ENCODE peak calls at places on chromosomes 12 and 14, in four cellular contexts. R is osteocyte, Y is upper lobe of right lung, H is PC-3. P is an unnamed sample.
A peak's percentile ranks its signal among the peaks of the same experiment; 100 is the strongest.

GRCh38 chr14:68894802-68895201 is 84.3 kb downstream of the ACTN1 start:
- DNase-seq in R (no peak), H (no peak), Y (no peak), P (no peak)

GRCh38 chr12:26697217-26697616 is 135.8 kb downstream of the ITPR2 start:
- DNase-seq in H (no peak), Y (no peak), R (no peak), P (no peak)

GRCh38 chr12:47088021-47088944 is 8.5 kb upstream of the AMIGO2 start:
- DNase-seq in H (no peak), Y (no peak), R (no peak), P (no peak)

GRCh38 chr12:55932546-55932919 is 1.6 kb downstream of the DGKA start:
- DNase-seq in Y (no peak), R (no peak), H (no peak), P (no peak)

GRCh38 chr12:76711241-76711640 is 52.7 kb upstream of the ZDHHC17 start:
- DNase-seq in Y (no peak), R (no peak), H (peak; percentile 37), P (no peak)

GRCh38 chr12:113479193-113479577 is 7.5 kb upstream of the LHX5 start:
- DNase-seq in H (no peak), R (no peak), Y (no peak), P (no peak)

GRCh38 chr12:9707864-9708808 is 24.8 kb downstream of the CLECL1 start:
- DNase-seq in H (peak; percentile 61), Y (no peak), R (no peak), P (peak; percentile 39)

GRCh38 chr12:79566452-79566851 is 124.3 kb downstream of the PAWR start:
- DNase-seq in H (peak; percentile 57), R (no peak), Y (no peak), P (no peak)

GRCh38 chr14:90193925-90194324 is 62.4 kb upstream of the PSMC1 start:
- DNase-seq in R (no peak), H (no peak), Y (no peak), P (no peak)

GRCh38 chr14:33932526-33933292 is 18.2 kb downstream of the EGLN3 start:
- DNase-seq in R (no peak), Y (no peak), H (peak; percentile 28), P (peak; percentile 18)

GRCh38 chr14:70239802-70240201 is 51.1 kb upstream of the SLC8A3 start:
- DNase-seq in H (no peak), Y (no peak), R (no peak), P (no peak)

GRCh38 chr12:41368006-41368405 is 179.9 kb downstream of the PDZRN4 start:
- DNase-seq in Y (no peak), R (no peak), H (peak; percentile 28), P (no peak)

GRCh38 chr14:88468396-88468795 is 82.9 kb downstream of the SPATA7 start:
- DNase-seq in H (peak; percentile 69), Y (no peak), R (no peak), P (no peak)

GRCh38 chr12:26017484-26018211 is 59.2 kb downstream of the RASSF8 start:
- DNase-seq in R (no peak), H (peak; percentile 86), Y (no peak), P (no peak)

GRCh38 chr12:118866346-118866745 is 115.0 kb upstream of the SRRM4 start:
- DNase-seq in H (peak; percentile 30), Y (no peak), R (no peak), P (no peak)

GRCh38 chr14:89576960-89577359 is 159.9 kb upstream of the FOXN3 start:
- DNase-seq in H (no peak), R (peak; percentile 48), Y (no peak), P (no peak)

GRCh38 chr12:22101749-22102243 is 55.8 kb downstream of the CMAS start:
- DNase-seq in Y (no peak), H (peak; percentile 46), R (no peak), P (peak; percentile 23)

GRCh38 chr12:1619599-1619998 is 9.4 kb upstream of the WNT5B start:
- DNase-seq in R (no peak), H (no peak), Y (peak; percentile 72), P (peak; percentile 71)

GRCh38 chr12:62210422-62210821 is 49.8 kb upstream of the USP15 start:
- DNase-seq in R (no peak), H (peak; percentile 69), Y (no peak), P (no peak)

GRCh38 chr12:52956987-52957386 is 8.1 kb downstream of the KRT18 start:
- DNase-seq in Y (no peak), H (no peak), R (no peak), P (no peak)

GRCh38 chr12:112900298-112901145 is 6.2 kb upstream of the OAS1 start:
- DNase-seq in H (peak; percentile 74), R (no peak), Y (no peak), P (no peak)

GRCh38 chr14:52835122-52835903 is 43.9 kb upstream of the GNPNAT1 start:
- DNase-seq in H (peak; percentile 67), R (no peak), Y (no peak), P (no peak)

GRCh38 chr12:11879306-11879705 is 191.4 kb upstream of the BCL2L14 start:
- DNase-seq in H (peak; percentile 38), Y (no peak), R (no peak), P (no peak)

GRCh38 chr12:121668750-121669524 is 517 bp downstream of the MORN3 start:
- DNase-seq in Y (no peak), H (peak; percentile 61), R (no peak), P (no peak)

GRCh38 chr14:100889641-100890040 is 13.9 kb downstream of the RTL1 start:
- DNase-seq in Y (peak; percentile 33), H (no peak), R (no peak), P (no peak)

GRCh38 chr14:99241314-99242035 is 30.5 kb downstream of the BCL11B start:
- DNase-seq in Y (no peak), H (no peak), R (no peak), P (no peak)

GRCh38 chr12:110224379-110225304 is 56.4 kb upstream of the ATP2A2 start:
- DNase-seq in Y (no peak), H (peak; percentile 91), R (no peak), P (no peak)

GRCh38 chr12:1618489-1618888 is 10.5 kb upstream of the WNT5B start:
- DNase-seq in R (no peak), H (no peak), Y (no peak), P (no peak)

GRCh38 chr12:110597885-110598284 is 14.8 kb upstream of the PPTC7 start:
- DNase-seq in Y (no peak), H (no peak), R (no peak), P (no peak)

GRCh38 chr14:96352708-96353107 is 10.4 kb downstream of the ATG2B start:
- DNase-seq in Y (no peak), H (no peak), R (no peak), P (no peak)

GRCh38 chr14:99252940-99253868 is 18.8 kb downstream of the BCL11B start:
- DNase-seq in Y (no peak), H (no peak), R (no peak), P (no peak)

GRCh38 chr12:53044052-53044581 is 5.7 kb upstream of the TNS2 start:
- DNase-seq in R (no peak), Y (no peak), H (no peak), P (peak; percentile 56)

GRCh38 chr12:128190614-128191013 is 76.4 kb upstream of the TMEM132C start:
- DNase-seq in R (no peak), H (peak; percentile 3), Y (no peak), P (no peak)

GRCh38 chr12:104494137-104494815 is 37.5 kb downstream of the CHST11 start:
- DNase-seq in R (no peak), H (no peak), Y (no peak), P (peak; percentile 32)

GRCh38 chr14:104972301-104973211 is 5.6 kb downstream of the AHNAK2 start:
- DNase-seq in H (peak; percentile 97), R (peak; percentile 91), Y (peak; percentile 88), P (no peak)

GRCh38 chr12:118359541-118359915 is 13.2 kb downstream of the TAOK3 start:
- DNase-seq in Y (no peak), R (no peak), H (no peak), P (no peak)

GRCh38 chr12:81797100-81797499 is 38.0 kb upstream of the PPFIA2 start:
- DNase-seq in H (peak; percentile 36), Y (no peak), R (no peak), P (no peak)

GRCh38 chr14:93648440-93649168 is 139.7 kb downstream of the PRIMA1 start:
- DNase-seq in H (peak; percentile 44), R (no peak), Y (no peak), P (no peak)
- TF ChIP-seq CTCF in H (peak; percentile 56), R (no peak), Y (no peak), P (peak; percentile 16)

GRCh38 chr12:106722854-106723253 is 51.6 kb upstream of the RIC8B start:
- DNase-seq in R (peak; percentile 46), H (no peak), Y (no peak), P (no peak)
- TF ChIP-seq CTCF in R (no peak), H (peak; percentile 25), Y (no peak), P (no peak)

DNA sequence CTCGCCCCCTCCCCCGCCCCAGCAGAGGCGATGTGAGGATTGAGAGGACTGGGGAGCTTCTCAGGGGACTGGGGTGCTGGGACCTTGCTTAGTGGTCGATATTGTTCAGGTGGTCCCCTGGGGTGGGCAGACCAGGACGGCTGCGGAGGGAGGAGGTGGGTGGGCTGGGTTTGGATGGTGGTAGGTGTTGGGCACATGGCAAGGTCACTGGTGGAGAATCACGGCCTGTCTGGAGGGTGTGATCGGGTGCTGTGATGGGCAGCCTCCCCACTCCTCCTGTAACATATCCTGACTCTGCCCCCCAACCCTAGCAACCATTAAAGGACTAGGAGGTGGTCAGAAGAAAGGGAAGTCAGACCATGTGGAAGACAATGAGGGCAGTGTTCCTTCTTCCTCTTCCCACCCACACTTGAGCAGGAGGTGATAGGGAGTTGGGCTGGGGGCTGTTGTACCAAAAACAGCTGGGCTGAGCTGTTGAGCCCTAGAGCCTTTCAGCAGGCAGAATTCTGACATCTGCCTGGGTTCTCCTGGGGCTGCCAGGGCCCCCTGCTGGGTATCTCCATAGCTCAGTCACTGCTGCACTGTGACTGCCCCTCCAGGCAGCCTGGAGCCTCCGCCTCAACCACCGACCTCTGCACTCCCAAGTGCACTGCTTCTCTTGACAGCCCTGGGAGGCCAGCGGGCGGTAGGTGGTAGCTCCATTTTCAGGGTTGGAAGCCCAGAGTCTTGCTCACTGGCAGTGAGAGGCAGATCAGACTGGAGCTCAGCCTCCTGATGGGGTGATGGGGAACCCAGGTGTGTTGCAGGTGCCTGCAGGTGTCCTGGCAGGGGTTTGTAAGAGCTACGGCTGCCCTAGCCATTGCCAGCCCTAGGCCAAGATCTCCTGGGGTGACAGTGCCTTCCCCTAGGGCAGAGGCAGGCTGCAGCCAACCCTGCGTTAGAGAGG is 15.3 kb downstream of the VASH1 start:
- DNase-seq in H (peak; percentile 18), Y (no peak), R (no peak), P (no peak)
- TF ChIP-seq CTCF in H (peak; percentile 30), Y (no peak), R (no peak), P (no peak)

DNA sequence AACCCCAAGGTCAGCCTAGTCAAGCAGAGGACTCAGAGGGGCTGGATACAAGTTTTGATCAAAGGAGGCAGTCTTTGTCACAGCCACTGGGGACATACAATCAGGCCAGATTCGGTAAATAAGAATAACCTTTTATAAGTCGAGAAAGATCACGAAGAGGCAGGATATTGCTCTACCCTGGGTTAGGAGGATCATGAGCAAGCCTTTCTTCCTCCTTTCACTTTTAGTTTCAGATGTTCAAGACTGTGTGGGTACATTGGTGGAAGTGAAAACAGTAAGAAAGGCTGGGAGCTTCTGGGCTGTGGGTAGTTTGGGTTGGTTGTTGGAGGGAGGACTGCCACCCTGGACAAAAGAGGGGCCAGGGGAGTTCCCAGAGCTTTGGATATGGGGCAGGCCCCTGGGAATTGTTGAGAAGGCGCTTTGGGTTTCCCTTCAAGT is 127.7 kb downstream of the SNAPC1 start:
- DNase-seq in R (no peak), Y (no peak), H (no peak), P (no peak)
- TF ChIP-seq CTCF in R (no peak), Y (no peak), H (no peak), P (no peak)